ENCODE peak calls at places on chromosome 2, in eight cellular contexts. One of them, this sample, is unnamed.
A peak's percentile ranks its signal among the peaks of the same experiment; 100 is the strongest.

GRCh38 chr2:198164843-198165242 is 360.4 kb downstream of the PLCL1 start:
- DNase-seq in brain microvascular endothelial cell: no peak
- DNase-seq in mesenchymal stem cell: no peak
- DNase-seq in PC-3: no peak
- DNase-seq in ovary: no peak
- DNase-seq in aorta: no peak
- DNase-seq in AG09309: no peak
- DNase-seq in adrenal gland: no peak
- DNase-seq in this sample: no peak

GRCh38 chr2:47313141-47313691 is 89.7 kb upstream of the MSH2 start:
- DNase-seq in adrenal gland: no peak
- DNase-seq in PC-3: peak; percentile 76
- DNase-seq in mesenchymal stem cell: peak; percentile 22
- DNase-seq in aorta: no peak
- DNase-seq in AG09309: no peak
- DNase-seq in ovary: no peak
- DNase-seq in brain microvascular endothelial cell: no peak
- DNase-seq in this sample: peak; percentile 33

GRCh38 chr2:62270728-62271127 is 74.8 kb downstream of the B3GNT2 start:
- DNase-seq in mesenchymal stem cell: peak; percentile 10
- DNase-seq in AG09309: no peak
- DNase-seq in ovary: peak; percentile 63
- DNase-seq in brain microvascular endothelial cell: peak; percentile 18
- DNase-seq in PC-3: no peak
- DNase-seq in aorta: peak; percentile 76
- DNase-seq in adrenal gland: peak; percentile 71
- DNase-seq in this sample: peak; percentile 64

GRCh38 chr2:226079186-226079585 is 679.7 kb downstream of the NYAP2 start:
- DNase-seq in ovary: no peak
- DNase-seq in AG09309: no peak
- DNase-seq in brain microvascular endothelial cell: no peak
- DNase-seq in adrenal gland: no peak
- DNase-seq in PC-3: peak; percentile 23
- DNase-seq in mesenchymal stem cell: no peak
- DNase-seq in aorta: no peak
- DNase-seq in this sample: no peak

GRCh38 chr2:43877782-43878464 is 39.2 kb downstream of the ABCG8 start:
- DNase-seq in PC-3: peak; percentile 81
- DNase-seq in ovary: peak; percentile 55
- DNase-seq in adrenal gland: peak; percentile 78
- DNase-seq in aorta: peak; percentile 61
- DNase-seq in brain microvascular endothelial cell: peak; percentile 65
- DNase-seq in mesenchymal stem cell: peak; percentile 68
- DNase-seq in AG09309: peak; percentile 4
- DNase-seq in this sample: peak; percentile 59

GRCh38 chr2:204950695-204951094 is 405.4 kb downstream of the PARD3B start:
- DNase-seq in adrenal gland: no peak
- DNase-seq in brain microvascular endothelial cell: peak; percentile 39
- DNase-seq in ovary: no peak
- DNase-seq in mesenchymal stem cell: peak; percentile 36
- DNase-seq in AG09309: peak; percentile 11
- DNase-seq in aorta: no peak
- DNase-seq in PC-3: peak; percentile 77
- DNase-seq in this sample: peak; percentile 17

GRCh38 chr2:146312899-146313298 is 1531.9 kb upstream of the ACVR2A start:
- DNase-seq in PC-3: peak; percentile 52
- DNase-seq in AG09309: no peak
- DNase-seq in aorta: no peak
- DNase-seq in mesenchymal stem cell: peak; percentile 33
- DNase-seq in adrenal gland: no peak
- DNase-seq in ovary: no peak
- DNase-seq in brain microvascular endothelial cell: peak; percentile 21
- DNase-seq in this sample: peak; percentile 23

GRCh38 chr2:101644842-101645383 is 52.6 kb upstream of the MAP4K4 start:
- DNase-seq in aorta: no peak
- DNase-seq in ovary: no peak
- DNase-seq in adrenal gland: no peak
- DNase-seq in PC-3: no peak
- DNase-seq in mesenchymal stem cell: no peak
- DNase-seq in AG09309: no peak
- DNase-seq in brain microvascular endothelial cell: no peak
- DNase-seq in this sample: no peak

GRCh38 chr2:11123001-11123809 is 32.1 kb upstream of the SLC66A3 start:
- DNase-seq in AG09309: no peak
- DNase-seq in PC-3: no peak
- DNase-seq in adrenal gland: no peak
- DNase-seq in aorta: no peak
- DNase-seq in ovary: no peak
- DNase-seq in mesenchymal stem cell: no peak
- DNase-seq in brain microvascular endothelial cell: no peak
- DNase-seq in this sample: no peak

GRCh38 chr2:72276356-72276755 is 128.7 kb upstream of the CYP26B1 start:
- DNase-seq in brain microvascular endothelial cell: no peak
- DNase-seq in mesenchymal stem cell: no peak
- DNase-seq in AG09309: no peak
- DNase-seq in adrenal gland: no peak
- DNase-seq in ovary: no peak
- DNase-seq in aorta: no peak
- DNase-seq in PC-3: no peak
- DNase-seq in this sample: no peak

GRCh38 chr2:99638791-99639190 is 149.0 kb upstream of the REV1 start:
- DNase-seq in AG09309: no peak
- DNase-seq in brain microvascular endothelial cell: no peak
- DNase-seq in mesenchymal stem cell: no peak
- DNase-seq in PC-3: no peak
- DNase-seq in adrenal gland: no peak
- DNase-seq in ovary: no peak
- DNase-seq in aorta: no peak
- DNase-seq in this sample: no peak

GRCh38 chr2:99634234-99634633 is 144.4 kb upstream of the REV1 start:
- DNase-seq in ovary: no peak
- DNase-seq in mesenchymal stem cell: no peak
- DNase-seq in PC-3: no peak
- DNase-seq in brain microvascular endothelial cell: no peak
- DNase-seq in aorta: no peak
- DNase-seq in adrenal gland: no peak
- DNase-seq in AG09309: no peak
- DNase-seq in this sample: no peak

GRCh38 chr2:99635710-99636431 is 146.1 kb upstream of the REV1 start:
- DNase-seq in PC-3: no peak
- DNase-seq in AG09309: no peak
- DNase-seq in adrenal gland: peak; percentile 68
- DNase-seq in brain microvascular endothelial cell: no peak
- DNase-seq in ovary: peak; percentile 59
- DNase-seq in mesenchymal stem cell: no peak
- DNase-seq in aorta: peak; percentile 86
- DNase-seq in this sample: no peak

GRCh38 chr2:99637157-99637697 is 147.4 kb upstream of the REV1 start:
- DNase-seq in brain microvascular endothelial cell: no peak
- DNase-seq in aorta: no peak
- DNase-seq in ovary: no peak
- DNase-seq in AG09309: no peak
- DNase-seq in PC-3: no peak
- DNase-seq in adrenal gland: no peak
- DNase-seq in mesenchymal stem cell: no peak
- DNase-seq in this sample: no peak

DNA sequence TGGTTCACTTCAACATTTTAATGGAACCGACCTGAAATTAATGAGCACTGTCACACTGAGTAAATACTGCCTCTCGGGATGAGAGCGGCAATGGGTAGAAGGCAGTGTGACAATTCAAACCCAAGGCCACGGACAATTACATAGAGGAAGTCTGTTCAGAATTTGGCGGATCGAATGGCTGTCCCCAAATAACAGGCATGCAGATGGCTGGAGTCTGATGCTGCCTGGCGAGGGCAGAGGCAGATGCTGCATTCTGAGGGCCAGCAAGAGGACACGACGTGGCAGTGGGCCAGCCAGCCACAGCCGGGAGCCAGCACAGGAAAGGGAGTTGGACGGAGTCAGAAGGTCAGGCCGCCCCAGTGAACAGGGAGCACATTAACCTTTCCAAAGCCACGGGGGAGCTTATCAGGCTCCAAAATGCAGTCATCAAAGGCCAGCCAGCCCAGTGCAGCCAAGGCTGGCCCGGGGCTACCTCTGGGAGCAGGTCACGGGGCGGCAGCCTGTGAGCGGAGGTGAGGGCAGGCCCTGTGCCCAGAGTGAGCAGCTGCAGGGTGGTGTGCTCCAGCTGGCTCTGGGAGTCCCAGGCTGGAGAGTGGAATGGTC is 146.7 kb upstream of the REV1 start:
- DNase-seq in brain microvascular endothelial cell: no peak
- DNase-seq in mesenchymal stem cell: no peak
- DNase-seq in ovary: peak; percentile 87
- DNase-seq in PC-3: no peak
- DNase-seq in aorta: peak; percentile 72
- DNase-seq in AG09309: no peak
- DNase-seq in adrenal gland: peak; percentile 95
- DNase-seq in this sample: no peak
- H3K4me3 ChIP-seq in brain microvascular endothelial cell: no peak overlapping the region
- H3K4me3 ChIP-seq in mesenchymal stem cell: no peak overlapping the region
- H3K4me3 ChIP-seq in ovary: no peak overlapping the region
- H3K4me3 ChIP-seq in PC-3: no peak overlapping the region
- H3K4me3 ChIP-seq in aorta: no peak overlapping the region
- H3K4me3 ChIP-seq in AG09309: no peak overlapping the region
- H3K4me3 ChIP-seq in adrenal gland: no peak overlapping the region
- H3K4me3 ChIP-seq in this sample: no peak overlapping the region

GRCh38 chr2:74005786-74006185 is 21.1 kb downstream of the TET3 start:
- DNase-seq in brain microvascular endothelial cell: no peak
- DNase-seq in PC-3: no peak
- DNase-seq in ovary: no peak
- DNase-seq in mesenchymal stem cell: no peak
- DNase-seq in AG09309: no peak
- DNase-seq in adrenal gland: no peak
- DNase-seq in aorta: no peak
- DNase-seq in this sample: peak; percentile 62

GRCh38 chr2:74002515-74003391 is 18.0 kb downstream of the TET3 start:
- DNase-seq in aorta: peak; percentile 89
- DNase-seq in ovary: peak; percentile 87
- DNase-seq in brain microvascular endothelial cell: peak; percentile 57
- DNase-seq in mesenchymal stem cell: peak; percentile 86
- DNase-seq in AG09309: no peak
- DNase-seq in PC-3: peak; percentile 84
- DNase-seq in adrenal gland: peak; percentile 89
- DNase-seq in this sample: peak; percentile 86

GRCh38 chr2:74001781-74002514 is 17.2 kb downstream of the TET3 start:
- DNase-seq in AG09309: no peak
- DNase-seq in aorta: no peak
- DNase-seq in brain microvascular endothelial cell: no peak
- DNase-seq in adrenal gland: no peak
- DNase-seq in mesenchymal stem cell: no peak
- DNase-seq in ovary: peak; percentile 37
- DNase-seq in PC-3: no peak
- DNase-seq in this sample: no peak

GRCh38 chr2:74004212-74005182 is 19.8 kb downstream of the TET3 start:
- DNase-seq in adrenal gland: no peak
- DNase-seq in PC-3: no peak
- DNase-seq in brain microvascular endothelial cell: no peak
- DNase-seq in ovary: no peak
- DNase-seq in mesenchymal stem cell: no peak
- DNase-seq in aorta: no peak
- DNase-seq in AG09309: no peak
- DNase-seq in this sample: no peak

DNA sequence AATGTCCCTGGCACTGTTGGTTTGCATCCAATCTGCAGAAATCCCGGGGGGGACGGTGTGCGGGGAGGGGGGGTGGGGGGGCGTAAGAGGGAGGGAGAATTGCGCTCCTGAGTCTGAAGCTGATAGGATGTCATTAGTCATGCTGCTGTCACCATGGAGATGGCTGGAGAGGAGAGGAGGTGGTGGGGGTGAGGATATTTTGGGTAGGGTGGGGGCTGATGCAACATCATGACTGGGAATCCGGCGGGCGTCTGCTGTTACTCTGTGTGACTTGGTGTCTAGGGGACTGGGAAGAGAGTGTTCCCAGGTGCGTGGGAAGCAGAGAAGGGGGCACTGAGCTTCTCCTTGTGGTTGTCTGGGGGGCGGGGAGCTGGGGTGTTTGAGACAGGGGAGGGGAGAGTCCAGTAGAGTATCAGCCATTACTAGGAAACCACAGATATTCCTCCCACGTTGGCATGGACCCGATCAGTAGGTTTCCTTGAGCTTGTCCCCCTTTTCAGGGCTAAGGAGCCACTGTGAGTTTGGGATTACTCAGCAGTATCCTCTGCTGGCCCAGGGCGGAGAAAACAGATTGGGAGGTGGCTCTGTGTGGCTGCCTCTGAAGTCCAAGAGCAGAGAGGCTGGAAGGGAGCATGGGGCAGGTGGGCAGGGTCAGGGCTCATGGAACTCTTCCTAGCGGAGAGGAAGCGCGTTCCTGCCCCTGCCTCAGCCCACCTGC is 18.9 kb downstream of the TET3 start:
- DNase-seq in PC-3: peak; percentile 41
- DNase-seq in brain microvascular endothelial cell: peak; percentile 82
- DNase-seq in aorta: no peak
- DNase-seq in mesenchymal stem cell: peak; percentile 59
- DNase-seq in adrenal gland: no peak
- DNase-seq in ovary: peak; percentile 57
- DNase-seq in AG09309: peak; percentile 48
- DNase-seq in this sample: peak; percentile 70
- H3K4me3 ChIP-seq in PC-3: no peak overlapping the region
- H3K4me3 ChIP-seq in brain microvascular endothelial cell: peak overlapping the region; percentile 66
- H3K4me3 ChIP-seq in aorta: peak overlapping the region; percentile 46
- H3K4me3 ChIP-seq in mesenchymal stem cell: peak overlapping the region; percentile 50
- H3K4me3 ChIP-seq in adrenal gland: no peak overlapping the region
- H3K4me3 ChIP-seq in ovary: peak overlapping the region; percentile 66
- H3K4me3 ChIP-seq in AG09309: peak overlapping the region; percentile 42
- H3K4me3 ChIP-seq in this sample: peak overlapping the region; percentile 82

DNA sequence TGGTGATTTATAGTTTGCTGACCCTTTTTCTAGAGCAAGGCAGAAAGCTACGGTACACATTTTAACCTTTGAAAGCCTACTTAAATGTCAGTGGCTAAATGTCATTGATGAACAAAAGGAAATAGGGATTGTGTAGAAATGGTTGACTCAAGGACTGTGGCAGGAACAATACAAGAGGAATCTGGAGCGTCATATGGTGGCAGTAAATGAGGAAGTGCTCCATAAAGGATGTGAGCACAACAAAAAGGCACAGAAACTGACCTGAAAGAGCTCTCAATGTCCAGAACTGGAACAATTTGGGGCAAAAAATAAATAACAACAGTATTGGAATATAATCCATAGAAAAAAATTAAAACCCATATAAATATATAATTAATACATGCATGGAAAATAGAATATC is 443.9 kb upstream of the VRK2 start:
- DNase-seq in adrenal gland: no peak
- DNase-seq in mesenchymal stem cell: no peak
- DNase-seq in AG09309: no peak
- DNase-seq in aorta: no peak
- DNase-seq in brain microvascular endothelial cell: no peak
- DNase-seq in ovary: no peak
- DNase-seq in PC-3: no peak
- DNase-seq in this sample: no peak
- H3K4me3 ChIP-seq in adrenal gland: no peak overlapping the region
- H3K4me3 ChIP-seq in mesenchymal stem cell: no peak overlapping the region
- H3K4me3 ChIP-seq in AG09309: no peak overlapping the region
- H3K4me3 ChIP-seq in aorta: no peak overlapping the region
- H3K4me3 ChIP-seq in brain microvascular endothelial cell: no peak overlapping the region
- H3K4me3 ChIP-seq in ovary: no peak overlapping the region
- H3K4me3 ChIP-seq in PC-3: no peak overlapping the region
- H3K4me3 ChIP-seq in this sample: no peak overlapping the region

DNA sequence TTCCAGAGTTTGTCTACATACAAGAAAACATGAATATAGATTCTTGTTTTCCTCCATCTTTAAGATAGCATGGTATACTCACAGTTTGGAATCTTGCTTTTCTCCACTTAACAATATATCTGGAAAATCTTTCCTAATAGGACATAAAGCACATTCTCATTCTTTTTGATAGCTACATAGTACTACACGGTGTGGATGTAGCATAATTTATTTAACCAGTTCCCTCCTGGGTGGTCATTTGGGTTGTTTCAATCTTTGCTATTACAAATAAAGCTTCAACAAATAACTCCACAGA is 19.7 kb downstream of the MXD1 start:
- DNase-seq in aorta: no peak
- DNase-seq in adrenal gland: no peak
- DNase-seq in brain microvascular endothelial cell: no peak
- DNase-seq in AG09309: no peak
- DNase-seq in mesenchymal stem cell: no peak
- DNase-seq in ovary: no peak
- DNase-seq in PC-3: no peak
- DNase-seq in this sample: no peak
- H3K4me3 ChIP-seq in aorta: no peak overlapping the region
- H3K4me3 ChIP-seq in adrenal gland: no peak overlapping the region
- H3K4me3 ChIP-seq in brain microvascular endothelial cell: no peak overlapping the region
- H3K4me3 ChIP-seq in AG09309: no peak overlapping the region
- H3K4me3 ChIP-seq in mesenchymal stem cell: peak overlapping the region; percentile 25
- H3K4me3 ChIP-seq in ovary: no peak overlapping the region
- H3K4me3 ChIP-seq in PC-3: peak overlapping the region; percentile 12
- H3K4me3 ChIP-seq in this sample: no peak overlapping the region